ENCODE peak calls at places on chromosomes 6 and 20, in ten cellular contexts. K is tibial artery; P is WTC11; A is EL; H is IMR-90; G is stimulated activated naive CD8-positive, alpha-beta T cell treated with anti-CD3 and anti-CD28 coated beads, Interleukin-15, Interleukin-2, amounts not matched to agents 100 U/mL and 50 U/mL, for 24 hours; D is NCI-H1105 treated with DMSO at 0.1 percent for 48 hours; X is HT-29; B is left ventricle myocardium inferior; F is fibroblast of the conjunctiva. J is an unnamed sample.

GRCh38 chr20:46378390-46379009 is 27.9 kb downstream of the ELMO2 start:
- DNase-seq in K (no peak), P (no peak), A (no peak), H (no peak), G (no peak), D (no peak), X (no peak), B (no peak), F (no peak), J (no peak)

GRCh38 chr6:107458687-107459282 is 579 bp downstream of the PDSS2 start:
- DNase-seq in K (no peak), P (peak; percentile 32), A (peak; percentile 30), H (peak; percentile 22), G (peak; percentile 38), D (peak; percentile 54), X (peak; percentile 44), B (peak; percentile 22), F (no peak), J (no peak)

GRCh38 chr20:63239431-63239830 is 3.7 kb downstream of the BIRC7 start:
- DNase-seq in K (no peak), P (no peak), A (no peak), H (no peak), G (no peak), D (no peak), X (no peak), B (no peak), F (no peak), J (no peak)

GRCh38 chr20:33518071-33518470 is 28.2 kb downstream of the CBFA2T2 start:
- DNase-seq in K (no peak), P (no peak), A (peak; percentile 83), H (peak; percentile 75), G (no peak), D (no peak), X (no peak), B (no peak), F (no peak), J (no peak)

GRCh38 chr20:45452238-45452637 is 17.3 kb upstream of the WFDC2 start:
- DNase-seq in K (no peak), P (no peak), A (no peak), H (no peak), G (no peak), D (no peak), X (no peak), B (no peak), F (no peak), J (no peak)

GRCh38 chr6:7267521-7268091 is 45.4 kb downstream of the SSR1 start:
- DNase-seq in K (peak; percentile 73), P (no peak), A (peak; percentile 98), H (peak; percentile 94), G (no peak), D (peak; percentile 37), X (peak; percentile 52), B (no peak), F (peak; percentile 83), J (no peak)

GRCh38 chr6:6886160-6886885 is 221.4 kb upstream of the RREB1 start:
- DNase-seq in K (peak; percentile 31), P (no peak), A (no peak), H (no peak), G (no peak), D (no peak), X (no peak), B (no peak), F (no peak), J (no peak)

GRCh38 chr20:10350188-10350842 is 83.7 kb downstream of the MKKS start:
- DNase-seq in K (no peak), P (no peak), A (no peak), H (no peak), G (no peak), D (no peak), X (no peak), B (no peak), F (no peak), J (no peak)

GRCh38 chr6:119728935-119729334 is 379.4 kb upstream of the MAN1A1 start:
- DNase-seq in K (no peak), P (no peak), A (no peak), H (no peak), G (no peak), D (no peak), X (no peak), B (no peak), F (no peak), J (no peak)

GRCh38 chr20:47293524-47294157 is 62.9 kb downstream of the ZMYND8 start:
- DNase-seq in K (no peak), P (no peak), A (no peak), H (no peak), G (no peak), D (no peak), X (no peak), B (no peak), F (no peak), J (no peak)

GRCh38 chr6:165617528-165617927 is 45.5 kb downstream of the PDE10A start:
- DNase-seq in K (no peak), P (no peak), A (no peak), H (no peak), G (no peak), D (no peak), X (no peak), B (no peak), F (no peak), J (no peak)